ENCODE peak calls at places on chromosomes 2 and 18, in four cellular contexts. W, H, Z and O are unnamed samples.

GRCh38 chr2:144357623-144358400 is 162.1 kb downstream of the ZEB2 start:
- DNase-seq in W (no peak), H (peak), Z (peak), O (no peak)

GRCh38 chr2:219243291-219243761 is 1.9 kb downstream of the GLB1L start:
- DNase-seq in W (no peak), Z (no peak), H (peak), O (no peak)

GRCh38 chr2:12240216-12240615 is 476.5 kb upstream of the TRIB2 start:
- DNase-seq in W (no peak), Z (no peak), H (peak), O (peak)

GRCh38 chr2:160301420-160301819 is 101.3 kb upstream of the ITGB6 start:
- DNase-seq in Z (peak), W (no peak), H (no peak), O (no peak)

GRCh38 chr2:1824202-1824905 is 80.0 kb upstream of the PXDN start:
- DNase-seq in W (no peak), Z (no peak), H (no peak), O (no peak)

GRCh38 chr2:67684991-67685390 is 287.9 kb downstream of the ETAA1 start:
- DNase-seq in W (no peak), H (no peak), Z (no peak), O (no peak)

GRCh38 chr2:42108852-42109251 is 60.3 kb upstream of the EML4 start:
- DNase-seq in Z (no peak), H (no peak), W (no peak), O (no peak)

GRCh38 chr2:183024701-183025100 is 13.6 kb downstream of the NCKAP1 start:
- DNase-seq in W (no peak), H (peak), Z (no peak), O (no peak)

GRCh38 chr2:239692348-239692747 is 291.5 kb upstream of the HDAC4 start:
- DNase-seq in H (no peak), Z (no peak), W (no peak), O (no peak)

GRCh38 chr2:172261292-172261691 is 158.6 kb upstream of the DLX2 start:
- DNase-seq in H (no peak), W (no peak), Z (no peak), O (no peak)

GRCh38 chr2:202494300-202494699 is 118.2 kb downstream of the BMPR2 start:
- DNase-seq in H (peak), W (no peak), Z (no peak), O (no peak)

GRCh38 chr2:239339726-239340654 is 60.8 kb downstream of the HDAC4 start:
- DNase-seq in W (no peak), H (no peak), Z (peak), O (peak)

GRCh38 chr2:148527488-148528340 is 116.8 kb upstream of the EPC2 start:
- DNase-seq in W (peak), H (no peak), Z (no peak), O (no peak)

GRCh38 chr18:75408554-75409506 is 18.7 kb downstream of the SMIM21 start:
- DNase-seq in W (no peak), H (peak), Z (peak), O (peak)

GRCh38 chr2:211568439-211568838 is 970.2 kb downstream of the ERBB4 start:
- DNase-seq in H (no peak), Z (no peak), W (no peak), O (no peak)

GRCh38 chr2:174590928-174591648 is 6.5 kb downstream of the WIPF1 start:
- DNase-seq in H (peak), W (no peak), Z (no peak), O (peak)

GRCh38 chr2:125169764-125170146 is 1144.7 kb downstream of the CNTNAP5 start:
- DNase-seq in W (no peak), Z (no peak), H (no peak), O (no peak)

GRCh38 chr2:18149660-18150246 is 271.3 kb downstream of the KCNS3 start:
- DNase-seq in W (no peak), Z (no peak), H (peak), O (peak)

GRCh38 chr2:200177971-200178911 is 128.3 kb upstream of the SPATS2L start:
- DNase-seq in H (peak), Z (no peak), W (no peak), O (no peak)

GRCh38 chr2:219675206-219675605 is 47.8 kb downstream of the SLC4A3 start:
- DNase-seq in Z (no peak), W (no peak), H (no peak), O (no peak)

GRCh38 chr18:67359868-67360838 is 156.4 kb downstream of the DSEL start:
- DNase-seq in Z (peak), W (no peak), H (peak), O (no peak)

GRCh38 chr2:233428008-233428407 is 73.7 kb downstream of the DGKD start:
- DNase-seq in Z (peak), W (no peak), H (no peak), O (no peak)

GRCh38 chr2:148524519-148524919 is 120.0 kb upstream of the EPC2 start:
- DNase-seq in W (peak), Z (peak), H (no peak), O (no peak)

GRCh38 chr2:55415300-55415699 is 4.4 kb downstream of the CCDC88A start:
- DNase-seq in Z (no peak), H (no peak), W (no peak), O (no peak)

GRCh38 chr2:96098900-96099590 is 17.3 kb downstream of the ADRA2B start:
- DNase-seq in H (no peak), Z (peak), W (no peak), O (no peak)

GRCh38 chr2:206212673-206213513 is 53.2 kb downstream of the EEF1B2 start:
- DNase-seq in W (no peak), H (peak), Z (no peak), O (no peak)

GRCh38 chr2:195026261-195026660 is 630.8 kb upstream of the SLC39A10 start:
- DNase-seq in H (peak), W (no peak), Z (no peak), O (no peak)

GRCh38 chr2:27929916-27930486 is 39.5 kb downstream of the BABAM2 start:
- DNase-seq in Z (no peak), H (no peak), W (no peak), O (no peak)

GRCh38 chr2:10297950-10298349 is 4.8 kb upstream of the HPCAL1 start:
- DNase-seq in H (peak), Z (peak), W (peak), O (peak)

GRCh38 chr2:212109792-212110680 is 428.6 kb downstream of the ERBB4 start:
- DNase-seq in H (no peak), Z (no peak), W (no peak), O (no peak)

GRCh38 chr2:55888941-55889340 is 34.6 kb downstream of the EFEMP1 start:
- DNase-seq in Z (no peak), H (no peak), W (no peak), O (no peak)

GRCh38 chr18:25876334-25876979 is 214.0 kb downstream of the SS18 start:
- DNase-seq in H (no peak), Z (no peak), W (no peak), O (no peak)

GRCh38 chr18:2963048-2963447 is 49.9 kb downstream of the LPIN2 start:
- DNase-seq in Z (peak), W (peak), H (no peak), O (no peak)

GRCh38 chr18:51897884-51898283 is 442.1 kb upstream of the DCC start:
- DNase-seq in W (no peak), Z (no peak), H (no peak), O (no peak)

GRCh38 chr2:144771348-144771747 is 251.4 kb upstream of the ZEB2 start:
- DNase-seq in H (no peak), W (no peak), Z (no peak), O (no peak)